ENCODE peak calls at places on chromosomes 16 and 17, in four cellular contexts. Q is astrocyte of the spinal cord, G is right atrium auricular region, A is fibroblast of pulmonary artery. O is an unnamed sample.

GRCh38 chr16:22815863-22816262 is 1.9 kb downstream of the HS3ST2 start:
- DNase-seq in A (no peak), Q (no peak), G (no peak), O (no peak)

GRCh38 chr16:69893086-69893485 is 58.0 kb upstream of the CLEC18A start:
- DNase-seq in A (no peak), Q (no peak), G (no peak), O (no peak)

GRCh38 chr16:87844374-87844733 is 25.0 kb downstream of the SLC7A5 start:
- DNase-seq in Q (peak), G (no peak), A (no peak), O (no peak)

GRCh38 chr17:47901423-47901822 is 5.4 kb downstream of the SP2 start:
- DNase-seq in G (no peak), Q (no peak), A (no peak), O (no peak)

GRCh38 chr17:77493901-77494663 is 353.3 kb downstream of the SEC14L1 start:
- DNase-seq in G (no peak), Q (no peak), A (no peak), O (no peak)

GRCh38 chr16:55057866-55058265 is 127.2 kb downstream of the IRX5 start:
- DNase-seq in G (no peak), Q (no peak), A (no peak), O (no peak)

GRCh38 chr17:73214851-73215250 is 22.0 kb downstream of the COG1 start:
- DNase-seq in G (no peak), Q (no peak), A (no peak), O (no peak)

GRCh38 chr17:70622382-70623260 is 453.3 kb downstream of the KCNJ2 start:
- DNase-seq in A (peak), Q (peak), G (no peak), O (peak)

GRCh38 chr17:76631821-76632565 is 11.6 kb downstream of the ST6GALNAC1 start:
- DNase-seq in A (no peak), Q (no peak), G (no peak), O (no peak)

GRCh38 chr16:12898556-12898955 is 2.8 kb upstream of the SHISA9 start:
- DNase-seq in A (no peak), Q (no peak), G (no peak), O (no peak)

GRCh38 chr17:81551458-81552243 is 502 bp downstream of the FAAP100 start:
- DNase-seq in A (no peak), Q (no peak), G (no peak), O (peak)

GRCh38 chr17:45225964-45226530 is 4.4 kb downstream of the FMNL1 start:
- DNase-seq in A (no peak), Q (no peak), G (peak), O (no peak)

GRCh38 chr16:88681709-88682451 is 4.4 kb downstream of the SNAI3 start:
- DNase-seq in G (peak), A (no peak), Q (no peak), O (no peak)

GRCh38 chr17:34163123-34163522 is 92.0 kb upstream of the CCL2 start:
- DNase-seq in Q (no peak), G (no peak), A (no peak), O (no peak)

GRCh38 chr17:82936768-82937171 is 96.9 kb upstream of the ZNF750 start:
- DNase-seq in A (no peak), Q (no peak), G (no peak), O (no peak)

GRCh38 chr17:59074494-59074893 is 32.2 kb downstream of the TRIM37 start:
- DNase-seq in A (peak), G (no peak), Q (peak), O (no peak)

GRCh38 chr16:84618428-84619102 is 687 bp upstream of the COTL1 start:
- DNase-seq in A (peak), G (peak), Q (peak), O (no peak)

GRCh38 chr17:33115957-33116680 is 124.5 kb downstream of the SPACA3 start:
- DNase-seq in A (no peak), G (no peak), Q (no peak), O (no peak)

GRCh38 chr16:16062023-16062932 is 112.9 kb downstream of the ABCC1 start:
- DNase-seq in G (no peak), Q (no peak), A (peak), O (no peak)

GRCh38 chr17:72462814-72463213 is 342.0 kb downstream of the SOX9 start:
- DNase-seq in Q (no peak), A (no peak), G (no peak), O (no peak)

GRCh38 chr17:41369713-41370112 is at the start of gene KRT33B:
- DNase-seq in G (no peak), A (no peak), Q (no peak), O (no peak)

GRCh38 chr17:68182940-68183551 is 64.8 kb upstream of the AMZ2 start:
- DNase-seq in G (no peak), A (no peak), Q (no peak), O (no peak)

GRCh38 chr17:77420804-77421634 is 280.2 kb downstream of the SEC14L1 start:
- DNase-seq in G (no peak), Q (peak), A (peak), O (peak)

DNA sequence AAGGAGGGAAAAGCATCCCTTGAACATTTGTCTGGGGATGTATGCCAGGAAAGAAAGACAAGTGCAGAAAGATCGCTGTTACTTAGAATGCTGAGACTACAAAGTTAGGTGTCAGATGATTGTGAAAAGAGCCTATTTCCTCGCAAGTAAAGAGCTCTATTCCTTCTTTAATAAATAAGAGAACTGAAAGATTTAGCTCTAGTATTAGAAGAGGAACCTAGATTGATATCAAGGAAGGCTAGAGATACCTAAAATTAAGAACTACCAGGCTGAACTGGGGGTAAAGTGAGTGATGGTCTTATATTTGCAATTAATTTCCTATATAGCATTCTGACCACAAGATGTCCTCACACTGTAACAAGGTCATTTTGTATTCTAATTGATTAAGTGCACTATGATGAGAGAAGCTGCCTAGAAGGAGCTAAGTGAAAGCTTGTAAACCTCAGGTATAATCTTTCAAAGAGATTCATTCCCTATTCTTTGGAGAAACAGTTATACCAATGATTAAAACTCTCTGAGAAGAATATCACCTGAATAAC is 62.3 kb downstream of the SSH2 start:
- DNase-seq in Q (no peak), G (no peak), A (no peak), O (no peak)
- TF ChIP-seq CTCF in Q (peak), G (peak), A (peak), O (no peak)

GRCh38 chr17:6903516-6903915 is 72.0 kb upstream of the TEKT1 start:
- DNase-seq in Q (no peak), A (no peak), G (no peak), O (no peak)
- TF ChIP-seq CTCF in Q (no peak), A (no peak), G (no peak), O (no peak)

GRCh38 chr16:68526143-68526781 is 12.8 kb upstream of the ZFP90 start:
- DNase-seq in G (no peak), Q (no peak), A (no peak), O (no peak)

GRCh38 chr16:68517606-68518161 is 21.4 kb upstream of the ZFP90 start:
- DNase-seq in G (no peak), A (no peak), Q (no peak), O (no peak)

GRCh38 chr16:68519225-68519745 is 19.8 kb upstream of the ZFP90 start:
- DNase-seq in A (no peak), G (no peak), Q (no peak), O (no peak)

GRCh38 chr16:68524069-68524820 is 14.8 kb upstream of the ZFP90 start:
- DNase-seq in Q (no peak), G (no peak), A (no peak), O (no peak)

DNA sequence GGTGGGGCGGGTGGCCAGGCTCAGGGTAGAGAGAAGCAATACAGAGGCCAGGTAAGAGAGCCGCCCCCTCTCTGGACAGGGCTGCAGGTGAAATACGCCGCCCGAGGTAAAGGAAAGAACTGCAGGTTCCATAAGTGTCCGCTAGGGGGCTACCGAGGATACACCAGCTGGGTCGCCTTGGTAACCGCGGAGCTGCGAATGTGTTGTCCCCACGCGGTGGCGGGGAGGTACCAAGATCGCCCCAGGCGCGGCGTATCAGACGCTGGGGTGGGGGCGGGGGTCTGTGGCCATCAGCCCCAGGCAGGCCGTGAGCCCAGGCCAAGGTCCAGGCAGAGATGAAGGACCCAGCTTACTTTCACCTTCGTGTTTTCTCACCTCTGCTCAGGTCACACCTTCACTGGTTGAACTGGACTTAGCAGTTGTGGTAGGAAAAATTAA is 18.4 kb upstream of the ZFP90 start:
- DNase-seq in Q (peak), A (peak), G (peak), O (peak)
- TF ChIP-seq CTCF in Q (peak), A (peak), G (peak), O (peak)

DNA sequence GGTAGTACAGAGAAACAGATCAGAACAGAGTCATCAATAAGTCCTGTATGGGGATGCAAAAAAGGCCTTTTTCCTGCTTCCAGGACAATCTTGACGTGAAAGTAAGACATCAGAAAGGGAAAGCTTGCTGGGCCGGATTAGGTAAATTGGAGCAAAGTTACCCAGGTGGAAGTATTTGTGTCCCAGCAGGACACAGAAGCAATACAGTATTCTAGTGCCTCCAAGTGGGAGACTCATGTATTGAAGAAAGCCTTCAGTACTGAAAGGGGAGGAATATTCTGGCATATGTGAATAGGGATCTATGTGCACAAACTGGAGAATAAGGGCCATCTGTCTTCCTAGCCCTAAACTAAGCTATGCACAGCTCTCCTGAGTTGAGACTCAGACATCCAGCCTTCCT is 327.2 kb upstream of the CDH8 start:
- DNase-seq in G (no peak), Q (no peak), A (no peak), O (no peak)
- TF ChIP-seq CTCF in G (no peak), Q (no peak), A (no peak), O (no peak)

DNA sequence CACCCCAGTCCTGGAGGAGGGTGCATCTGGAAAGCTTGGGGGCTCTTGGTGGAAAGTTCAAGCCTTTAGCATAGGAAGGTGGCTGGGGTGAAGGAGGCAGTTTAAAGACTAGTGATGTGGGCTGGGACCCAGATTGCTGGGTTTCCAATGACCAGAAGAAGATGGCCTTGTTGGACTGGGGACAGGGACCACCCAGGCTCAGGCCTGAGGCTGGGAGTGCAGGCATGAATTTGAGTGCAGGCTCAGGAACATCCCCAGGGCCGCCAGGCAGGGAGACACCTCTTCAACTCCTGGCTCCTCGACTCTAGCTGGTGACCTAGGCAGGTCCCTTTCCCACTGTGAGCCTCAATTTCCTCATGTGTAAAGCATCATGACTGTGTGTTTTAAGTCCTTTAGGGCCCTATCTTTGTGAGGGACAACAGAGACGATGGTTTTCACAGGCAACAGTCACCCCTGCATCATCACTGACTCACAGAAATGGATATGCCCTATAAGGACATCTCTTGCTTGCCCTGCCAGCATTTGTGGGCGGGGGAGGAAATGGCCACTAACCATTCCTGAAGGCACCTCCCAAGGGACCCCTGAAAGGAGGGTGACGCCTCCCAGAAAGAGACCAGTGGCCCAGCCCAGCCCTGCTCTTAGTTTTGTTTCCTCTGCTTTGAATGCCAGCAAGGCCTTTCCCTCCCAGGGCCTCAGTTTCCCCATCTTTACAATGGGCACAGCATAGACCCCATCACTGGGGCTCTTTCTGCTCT is 11.1 kb downstream of the NLRC5 start:
- DNase-seq in Q (peak), G (peak), A (peak), O (no peak)
- TF ChIP-seq CTCF in Q (no peak), G (no peak), A (no peak), O (no peak)

GRCh38 chr17:10197362-10197720 is 1.1 kb downstream of the GAS7 start:
- DNase-seq in Q (no peak), A (no peak), G (peak), O (no peak)

GRCh38 chr17:10197721-10198508 is 491 bp downstream of the GAS7 start:
- DNase-seq in Q (no peak), G (no peak), A (no peak), O (peak)

GRCh38 chr17:10196936-10197335 is 1.5 kb downstream of the GAS7 start:
- DNase-seq in A (no peak), Q (no peak), G (no peak), O (no peak)

GRCh38 chr17:10200016-10200415 is 1.6 kb upstream of the GAS7 start:
- DNase-seq in Q (no peak), A (no peak), G (no peak), O (no peak)

GRCh38 chr17:10198509-10199249 is at the start of gene GAS7:
- DNase-seq in A (peak), G (peak), Q (no peak), O (peak)
- TF ChIP-seq CTCF in A (no peak), G (no peak), Q (no peak), O (no peak)

DNA sequence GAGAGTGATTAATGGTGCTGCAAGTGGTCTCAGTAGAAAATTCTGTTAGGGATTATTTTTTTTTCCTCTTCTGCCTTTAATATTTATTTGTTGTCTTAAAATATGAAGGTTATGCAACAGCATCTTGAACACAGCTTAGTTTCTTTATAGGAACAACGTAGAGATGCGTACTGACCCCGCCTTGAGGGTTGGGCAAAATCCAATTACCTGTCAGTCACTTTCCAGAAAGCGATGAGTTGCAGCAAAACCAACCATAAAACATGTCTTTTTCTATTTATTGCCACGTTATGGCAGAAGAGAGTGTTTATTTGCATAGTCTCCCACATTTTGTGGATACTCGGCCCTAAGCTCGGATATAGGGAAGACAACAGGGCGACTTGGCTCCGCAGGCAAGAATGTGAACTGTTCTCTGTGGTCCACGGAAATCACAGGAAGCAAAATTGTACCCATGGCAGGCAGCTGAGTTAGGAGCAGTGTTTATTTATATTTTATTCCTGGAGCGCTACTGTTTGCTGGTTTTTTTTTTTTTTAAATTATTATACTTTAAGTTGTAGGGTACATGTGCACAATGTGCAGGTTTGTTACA is 44.3 kb upstream of the CACNG5 start:
- DNase-seq in A (no peak), Q (no peak), G (no peak), O (no peak)
- TF ChIP-seq CTCF in A (no peak), Q (no peak), G (no peak), O (no peak)

GRCh38 chr17:682150-682549 is 32.5 kb downstream of the VPS53 start:
- DNase-seq in Q (no peak), A (no peak), G (no peak), O (no peak)
- TF ChIP-seq CTCF in Q (no peak), A (no peak), G (no peak), O (no peak)

DNA sequence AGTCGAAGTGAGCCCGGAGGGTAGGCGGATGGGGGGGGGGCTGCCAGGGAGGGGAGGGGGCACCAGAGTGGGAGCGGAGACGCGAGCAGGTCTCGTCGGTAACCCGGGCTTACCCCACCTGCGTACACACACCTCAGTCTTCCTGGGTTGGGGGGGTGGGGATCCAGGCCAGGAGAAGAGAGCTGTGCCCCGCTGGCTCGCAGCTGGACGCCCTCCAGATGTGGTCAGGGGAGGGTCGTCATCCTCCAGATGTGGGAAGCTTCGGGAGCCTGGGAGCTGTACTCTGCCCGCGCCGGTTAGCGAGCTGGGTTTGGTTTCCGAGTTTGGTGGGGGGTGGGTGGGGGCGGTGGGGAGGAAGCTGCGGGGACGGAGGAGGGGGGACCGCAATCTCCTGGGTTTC is 1.3 kb downstream of the CACNA1G start:
- DNase-seq in Q (no peak), A (no peak), G (no peak), O (no peak)
- TF ChIP-seq CTCF in Q (no peak), A (no peak), G (no peak), O (no peak)

O was measured in endothelial cell.